ENCODE peak calls at places on chromosomes 1 and 21, in five cellular contexts. Y is transverse colon; M is left ventricle myocardium inferior; E is CD8-positive, alpha-beta memory T cell; H is prostate gland. I is an unnamed sample. For H3K36me3 and H3K4me1, the result is how much of the 10 kb centered on the place peaks cover.

GRCh38 chr1:185861630-185862029 is 127.4 kb downstream of the HMCN1 start:
- DNase-seq in Y (no peak), M (no peak), E (no peak), H (no peak), I (no peak)

GRCh38 chr21:28791595-28792282 is 200.9 kb downstream of the LTN1 start:
- DNase-seq in Y (no peak), M (no peak), E (no peak), H (no peak), I (no peak)

GRCh38 chr1:230797376-230798186 is 50.4 kb downstream of the CAPN9 start:
- DNase-seq in Y (peak), M (peak), E (no peak), H (peak), I (peak)

GRCh38 chr1:235503333-235504121 is 725 bp downstream of the B3GALNT2 start:
- DNase-seq in Y (peak), M (peak), E (peak), H (peak), I (peak)

GRCh38 chr1:211334986-211335385 is 8.4 kb downstream of the TRAF5 start:
- DNase-seq in Y (no peak), M (no peak), E (no peak), H (no peak), I (no peak)

GRCh38 chr1:55724551-55725325 is 509.6 kb upstream of the USP24 start:
- DNase-seq in Y (no peak), M (no peak), E (no peak), H (no peak), I (no peak)

GRCh38 chr1:117059334-117059677 is 820 bp upstream of the TTF2 start:
- DNase-seq in Y (peak), M (no peak), E (peak), H (peak), I (peak)

GRCh38 chr1:29259802-29260441 is 23.6 kb downstream of the PTPRU start:
- DNase-seq in Y (peak), M (peak), E (no peak), H (no peak), I (no peak)

GRCh38 chr21:37787456-37787855 is 128.8 kb downstream of the KCNJ6 start:
- DNase-seq in Y (no peak), M (no peak), E (no peak), H (no peak), I (no peak)

GRCh38 chr1:198030682-198031081 is 113.5 kb downstream of the LHX9 start:
- DNase-seq in Y (no peak), M (no peak), E (no peak), H (no peak), I (no peak)

GRCh38 chr1:87024936-87025537 is 110.6 kb downstream of the HS2ST1 start:
- DNase-seq in Y (no peak), M (no peak), E (no peak), H (no peak), I (no peak)

GRCh38 chr21:31198575-31198974 is 145.5 kb downstream of the TIAM1 start:
- DNase-seq in Y (no peak), M (no peak), E (no peak), H (peak), I (no peak)

GRCh38 chr1:48495911-48496310 is 23.9 kb upstream of the SPATA6 start:
- DNase-seq in Y (no peak), M (no peak), E (no peak), H (no peak), I (no peak)

GRCh38 chr1:231966983-231967382 is 340.4 kb downstream of the DISC1 start:
- DNase-seq in Y (no peak), M (no peak), E (no peak), H (no peak), I (no peak)

GRCh38 chr1:78060857-78061563 is 15.2 kb downstream of the GIPC2 start:
- DNase-seq in Y (no peak), M (no peak), E (no peak), H (no peak), I (no peak)

GRCh38 chr1:162868972-162869371 is 8.0 kb upstream of the CCDC190 start:
- DNase-seq in Y (peak), M (no peak), E (no peak), H (no peak), I (no peak)

GRCh38 chr1:96157101-96157500 is 564.5 kb upstream of the PTBP2 start:
- DNase-seq in Y (no peak), M (no peak), E (no peak), H (no peak), I (no peak)

GRCh38 chr1:215023151-215023832 is 59.2 kb upstream of the KCNK2 start:
- DNase-seq in Y (no peak), M (no peak), E (no peak), H (no peak), I (no peak)

GRCh38 chr1:60118119-60118518 is 44.5 kb upstream of the C1orf87 start:
- DNase-seq in Y (no peak), M (no peak), E (no peak), H (no peak), I (no peak)

GRCh38 chr1:233707153-233707905 is 93.4 kb downstream of the KCNK1 start:
- DNase-seq in Y (no peak), M (no peak), E (no peak), H (no peak), I (no peak)

GRCh38 chr1:9249534-9250335 is 15.2 kb downstream of the H6PD start:
- DNase-seq in Y (peak), M (peak), E (no peak), H (peak), I (peak)

GRCh38 chr21:38938343-38938742 is 132.6 kb downstream of the ETS2 start:
- DNase-seq in Y (no peak), M (no peak), E (no peak), H (no peak), I (no peak)

GRCh38 chr1:21869620-21870121 is 57.6 kb downstream of the LDLRAD2 start:
- DNase-seq in Y (peak), M (peak), E (no peak), H (peak), I (peak)

GRCh38 chr1:247293047-247293446 is 37.2 kb downstream of the VN1R5 start:
- DNase-seq in Y (no peak), M (no peak), E (no peak), H (no peak), I (no peak)

GRCh38 chr1:29322147-29322694 is 85.9 kb downstream of the PTPRU start:
- DNase-seq in Y (no peak), M (no peak), E (no peak), H (no peak), I (no peak)

DNA sequence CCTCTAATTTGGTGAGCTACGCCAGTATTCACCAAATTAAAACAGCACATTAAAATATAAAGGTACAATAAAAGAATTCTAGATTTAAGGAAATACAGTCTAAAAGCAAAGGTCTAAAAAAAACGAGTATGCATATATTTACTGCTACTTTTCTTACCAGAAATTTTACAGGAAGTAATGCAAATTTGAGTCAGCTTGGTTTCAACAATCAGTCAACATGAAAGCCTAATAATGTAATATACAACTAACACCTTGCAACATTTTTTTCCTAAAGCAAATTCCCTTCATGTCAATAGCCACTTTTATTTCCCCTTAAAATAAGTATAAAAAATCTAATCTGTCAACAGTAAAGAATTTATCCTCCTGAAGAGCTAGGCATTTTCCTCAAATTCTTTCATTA is 11.9 kb downstream of the PTP4A2 start:
- DNase-seq in Y (no peak), M (no peak), E (no peak), H (no peak), I (no peak)
- H3K27ac ChIP-seq in Y (peak), M (peak), E (peak), H (no peak), I (no peak)

DNA sequence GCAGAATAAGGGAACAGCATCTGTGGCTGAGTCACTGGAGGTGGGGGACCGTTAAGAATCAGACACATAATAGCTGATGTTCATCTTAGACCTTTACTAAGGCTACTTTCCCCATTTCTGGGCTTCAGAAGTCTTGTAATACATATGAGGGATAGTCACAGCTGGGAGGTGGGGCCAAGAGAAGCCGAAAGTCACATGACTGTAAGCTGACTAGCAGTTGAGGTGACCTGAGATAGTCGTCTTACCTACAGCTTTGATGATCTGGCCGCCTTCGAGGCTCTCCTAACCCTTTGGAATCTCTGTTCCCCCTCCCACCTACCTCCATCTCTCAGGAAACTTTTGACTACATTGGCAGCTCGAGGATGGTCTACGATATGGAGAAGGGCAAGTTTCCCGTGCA is 9.4 kb downstream of the NCSTN start:
- DNase-seq in Y (no peak), M (no peak), E (no peak), H (no peak), I (no peak)
- H3K36me3 ChIP-seq in Y (under half), M (half or more), E (half or more), H (under half), I (under half)

DNA sequence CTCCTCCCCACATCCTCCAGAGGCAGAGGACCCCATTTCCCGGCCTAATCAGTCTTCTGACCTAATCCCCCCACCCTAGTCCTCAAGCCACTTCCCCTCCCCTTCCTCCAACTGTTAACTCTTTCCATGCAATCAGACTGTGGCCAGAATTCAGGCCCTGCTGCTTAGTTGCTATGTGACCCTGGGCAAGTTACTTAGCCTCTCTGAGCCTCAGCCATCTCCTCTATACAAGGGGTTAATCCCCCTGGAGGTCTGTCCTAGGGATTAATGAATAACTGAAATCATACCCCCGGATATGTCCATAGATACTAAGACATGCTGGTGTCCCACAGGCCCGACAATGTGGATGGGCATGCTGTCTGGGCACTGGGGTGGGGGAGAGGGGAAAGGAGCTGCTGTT is 18.3 kb downstream of the AHDC1 start:
- DNase-seq in Y (no peak), M (no peak), E (no peak), H (no peak), I (no peak)
- H3K4me1 ChIP-seq in Y (under half), M (half or more), E (under half), H (under half), I (under half)

DNA sequence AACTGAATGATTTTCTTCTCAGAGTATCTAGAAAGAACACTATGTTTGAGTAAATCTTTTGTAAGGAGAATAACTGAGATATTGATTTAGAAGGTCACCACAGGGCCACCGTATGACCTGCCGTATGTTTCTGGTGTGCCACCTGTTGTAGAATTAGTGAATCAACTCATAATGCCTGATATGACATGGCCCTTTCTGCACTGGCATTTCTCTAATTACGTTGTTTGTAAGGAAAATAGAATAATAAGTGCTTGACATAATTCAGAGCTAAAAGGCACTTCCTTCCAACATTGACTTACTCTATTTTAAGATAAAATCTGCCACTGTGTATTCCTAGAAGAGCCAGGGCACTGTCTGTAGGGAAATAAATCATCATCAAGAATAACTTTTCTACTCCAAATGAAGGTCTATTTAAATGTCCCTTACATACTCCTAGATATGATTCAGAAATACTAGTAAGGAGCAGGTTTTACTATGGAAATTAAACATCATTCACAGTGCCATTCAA is 101.7 kb downstream of the PHTF1 start:
- DNase-seq in Y (no peak), M (no peak), E (no peak), H (no peak), I (no peak)
- H3K27ac ChIP-seq in Y (peak), M (peak), E (no peak), H (no peak), I (no peak)

DNA sequence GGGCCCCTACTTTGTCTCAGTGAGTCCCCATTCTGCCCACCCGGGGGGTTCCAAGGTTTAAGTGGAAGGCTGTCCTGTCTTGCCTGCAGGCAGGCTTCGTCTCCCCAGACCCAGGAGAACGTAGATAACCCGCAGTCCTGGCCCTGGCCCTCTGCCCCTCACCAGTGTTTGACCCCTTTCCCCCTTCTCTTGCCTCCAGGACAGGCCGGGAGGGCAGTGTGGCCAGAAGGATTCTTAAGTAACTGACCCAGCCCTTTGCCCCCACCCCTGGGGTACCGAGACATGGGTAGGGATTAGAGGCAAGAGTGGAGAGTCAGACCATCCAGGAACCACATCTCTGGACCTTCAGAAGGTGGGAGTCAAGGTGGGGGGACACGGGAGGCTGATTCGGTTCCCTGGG is 8.8 kb downstream of the TMEM222 start:
- DNase-seq in Y (no peak), M (no peak), E (no peak), H (no peak), I (no peak)
- H3K36me3 ChIP-seq in Y (under half), M (half or more), E (under half), H (under half), I (under half)

DNA sequence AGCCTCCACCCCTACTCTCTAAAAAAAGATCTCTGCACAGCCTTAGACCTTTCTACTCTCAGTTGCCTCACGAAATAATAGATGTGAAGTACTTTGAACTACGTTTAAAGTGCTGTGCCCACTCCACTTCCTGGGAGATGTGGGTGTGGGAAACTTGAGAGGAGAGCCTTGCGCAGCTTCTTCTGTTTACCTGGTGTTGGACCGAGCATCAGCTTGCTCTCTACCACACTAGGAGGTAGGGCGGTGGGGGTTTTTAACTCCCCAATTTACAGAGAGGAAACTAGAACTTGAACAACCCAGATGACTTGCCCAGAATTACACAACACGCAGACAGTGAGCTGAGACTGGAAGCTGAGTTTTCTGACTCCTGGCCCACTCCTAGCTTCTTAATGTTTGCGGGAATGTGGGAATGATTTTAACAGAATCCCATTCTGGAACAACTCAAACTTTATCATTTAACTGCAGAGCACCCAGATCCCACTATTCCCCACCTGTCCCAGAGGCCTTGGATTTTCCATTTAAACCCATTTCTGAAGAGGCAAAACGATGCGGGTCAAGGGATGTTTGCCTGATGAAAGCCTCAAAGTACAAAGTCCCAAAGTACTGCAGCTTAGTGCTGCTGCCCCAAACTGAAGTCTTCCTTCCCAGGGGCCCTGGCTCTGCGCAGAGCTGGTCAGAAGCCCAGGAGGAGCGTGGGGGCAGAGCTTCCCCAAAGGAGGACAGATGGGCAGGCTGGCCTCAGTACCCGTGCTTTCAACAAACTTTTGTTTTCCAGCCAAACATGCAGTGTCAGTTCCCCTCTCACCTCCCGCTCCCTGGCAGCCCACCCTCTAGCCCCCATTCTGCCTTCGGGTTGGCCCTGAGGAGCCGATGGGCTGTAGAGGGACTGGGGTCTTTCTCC is 19.0 kb downstream of the BTG2 start:
- DNase-seq in Y (peak), M (no peak), E (peak), H (peak), I (peak)
- H3K4me1 ChIP-seq in Y (half or more), M (half or more), E (half or more), H (half or more), I (under half)

I was measured in lung.